ENCODE peak calls at places on chromosomes 11 and 22, in nine cellular contexts. One of them, this sample, is unnamed.

GRCh38 chr11:9153651-9154050 is 62.3 kb upstream of the SCUBE2 start:
- DNase-seq in HepG2: no peak
- DNase-seq in colonic mucosa: no peak
- DNase-seq in GM20000: no peak
- DNase-seq in IMR-90: no peak
- DNase-seq in epithelial cell of esophagus: no peak
- DNase-seq in WERI-Rb-1: no peak
- DNase-seq in neural crest cell: no peak
- DNase-seq in left lung: no peak
- DNase-seq in this sample: no peak

GRCh38 chr11:81840375-81840774 is 893.3 kb downstream of the FAM181B start:
- DNase-seq in HepG2: no peak
- DNase-seq in colonic mucosa: no peak
- DNase-seq in GM20000: no peak
- DNase-seq in IMR-90: no peak
- DNase-seq in epithelial cell of esophagus: no peak
- DNase-seq in WERI-Rb-1: no peak
- DNase-seq in neural crest cell: no peak
- DNase-seq in left lung: no peak
- DNase-seq in this sample: no peak

GRCh38 chr22:21694795-21695431 is 29.1 kb downstream of the PPIL2 start:
- DNase-seq in HepG2: no peak
- DNase-seq in colonic mucosa: no peak
- DNase-seq in GM20000: no peak
- DNase-seq in IMR-90: no peak
- DNase-seq in epithelial cell of esophagus: no peak
- DNase-seq in WERI-Rb-1: no peak
- DNase-seq in neural crest cell: no peak
- DNase-seq in left lung: peak; percentile 63
- DNase-seq in this sample: no peak

GRCh38 chr22:18056161-18056666 is 21.6 kb upstream of the PEX26 start:
- DNase-seq in HepG2: peak; percentile 77
- DNase-seq in colonic mucosa: no peak
- DNase-seq in GM20000: peak; percentile 67
- DNase-seq in IMR-90: peak; percentile 76
- DNase-seq in epithelial cell of esophagus: peak; percentile 70
- DNase-seq in WERI-Rb-1: no peak
- DNase-seq in neural crest cell: no peak
- DNase-seq in left lung: no peak
- DNase-seq in this sample: no peak

GRCh38 chr11:19868281-19868821 is 155.7 kb downstream of the NAV2 start:
- DNase-seq in HepG2: no peak
- DNase-seq in colonic mucosa: no peak
- DNase-seq in GM20000: no peak
- DNase-seq in IMR-90: peak; percentile 65
- DNase-seq in epithelial cell of esophagus: peak; percentile 70
- DNase-seq in WERI-Rb-1: no peak
- DNase-seq in neural crest cell: no peak
- DNase-seq in left lung: no peak
- DNase-seq in this sample: no peak

GRCh38 chr11:62132689-62133293 is 9.0 kb downstream of the INCENP start:
- DNase-seq in HepG2: no peak
- DNase-seq in colonic mucosa: no peak
- DNase-seq in GM20000: no peak
- DNase-seq in IMR-90: no peak
- DNase-seq in epithelial cell of esophagus: no peak
- DNase-seq in WERI-Rb-1: no peak
- DNase-seq in neural crest cell: no peak
- DNase-seq in left lung: no peak
- DNase-seq in this sample: no peak

GRCh38 chr11:60801194-60801593 is 16.1 kb downstream of the MS4A10 start:
- DNase-seq in HepG2: no peak
- DNase-seq in colonic mucosa: no peak
- DNase-seq in GM20000: no peak
- DNase-seq in IMR-90: no peak
- DNase-seq in epithelial cell of esophagus: no peak
- DNase-seq in WERI-Rb-1: no peak
- DNase-seq in neural crest cell: no peak
- DNase-seq in left lung: no peak
- DNase-seq in this sample: no peak

GRCh38 chr11:431921-432320 is 9.9 kb downstream of the ANO9 start:
- DNase-seq in HepG2: no peak
- DNase-seq in colonic mucosa: no peak
- DNase-seq in GM20000: no peak
- DNase-seq in IMR-90: no peak
- DNase-seq in epithelial cell of esophagus: no peak
- DNase-seq in WERI-Rb-1: no peak
- DNase-seq in neural crest cell: no peak
- DNase-seq in left lung: peak; percentile 54
- DNase-seq in this sample: no peak

GRCh38 chr11:19715373-19715772 is 2.7 kb downstream of the NAV2 start:
- DNase-seq in HepG2: no peak
- DNase-seq in colonic mucosa: no peak
- DNase-seq in GM20000: no peak
- DNase-seq in IMR-90: peak; percentile 98
- DNase-seq in epithelial cell of esophagus: peak; percentile 41
- DNase-seq in WERI-Rb-1: no peak
- DNase-seq in neural crest cell: no peak
- DNase-seq in left lung: no peak
- DNase-seq in this sample: no peak

GRCh38 chr22:49913446-49913845 is 4.8 kb downstream of the ALG12 start:
- DNase-seq in HepG2: no peak
- DNase-seq in colonic mucosa: no peak
- DNase-seq in GM20000: no peak
- DNase-seq in IMR-90: no peak
- DNase-seq in epithelial cell of esophagus: no peak
- DNase-seq in WERI-Rb-1: no peak
- DNase-seq in neural crest cell: no peak
- DNase-seq in left lung: no peak
- DNase-seq in this sample: no peak

GRCh38 chr11:7688238-7688826 is 15.0 kb upstream of the CYB5R2 start:
- DNase-seq in HepG2: peak; percentile 16
- DNase-seq in colonic mucosa: no peak
- DNase-seq in GM20000: peak; percentile 49
- DNase-seq in IMR-90: peak; percentile 31
- DNase-seq in epithelial cell of esophagus: peak; percentile 45
- DNase-seq in WERI-Rb-1: no peak
- DNase-seq in neural crest cell: no peak
- DNase-seq in left lung: no peak
- DNase-seq in this sample: no peak

GRCh38 chr11:120525285-120526085 is 13.9 kb downstream of the GRIK4 start:
- DNase-seq in HepG2: no peak
- DNase-seq in colonic mucosa: peak; percentile 56
- DNase-seq in GM20000: no peak
- DNase-seq in IMR-90: no peak
- DNase-seq in epithelial cell of esophagus: no peak
- DNase-seq in WERI-Rb-1: no peak
- DNase-seq in neural crest cell: no peak
- DNase-seq in left lung: peak; percentile 34
- DNase-seq in this sample: no peak

GRCh38 chr11:133961890-133962289 is 5.1 kb upstream of the IGSF9B start:
- DNase-seq in HepG2: no peak
- DNase-seq in colonic mucosa: no peak
- DNase-seq in GM20000: no peak
- DNase-seq in IMR-90: no peak
- DNase-seq in epithelial cell of esophagus: no peak
- DNase-seq in WERI-Rb-1: no peak
- DNase-seq in neural crest cell: no peak
- DNase-seq in left lung: no peak
- DNase-seq in this sample: no peak
- TF ChIP-seq CTCF in HepG2: no peak
- TF ChIP-seq CTCF in colonic mucosa: no peak
- TF ChIP-seq CTCF in GM20000: no peak
- TF ChIP-seq CTCF in IMR-90: no peak
- TF ChIP-seq CTCF in epithelial cell of esophagus: no peak
- TF ChIP-seq CTCF in WERI-Rb-1: no peak
- TF ChIP-seq CTCF in neural crest cell: no peak
- TF ChIP-seq CTCF in left lung: no peak
- TF ChIP-seq CTCF in this sample: no peak

GRCh38 chr11:58133329-58134076 is 8.2 kb upstream of the OR9I1 start:
- DNase-seq in HepG2: no peak
- DNase-seq in colonic mucosa: no peak
- DNase-seq in GM20000: no peak
- DNase-seq in IMR-90: no peak
- DNase-seq in epithelial cell of esophagus: peak; percentile 32
- DNase-seq in WERI-Rb-1: no peak
- DNase-seq in neural crest cell: no peak
- DNase-seq in left lung: no peak
- DNase-seq in this sample: no peak
- TF ChIP-seq CTCF in HepG2: peak; percentile 49
- TF ChIP-seq CTCF in colonic mucosa: no peak
- TF ChIP-seq CTCF in GM20000: no peak
- TF ChIP-seq CTCF in IMR-90: no peak
- TF ChIP-seq CTCF in epithelial cell of esophagus: no peak
- TF ChIP-seq CTCF in WERI-Rb-1: no peak
- TF ChIP-seq CTCF in neural crest cell: no peak
- TF ChIP-seq CTCF in left lung: no peak
- TF ChIP-seq CTCF in this sample: no peak

GRCh38 chr11:77370217-77370616 is 68.7 kb upstream of the GDPD4 start:
- DNase-seq in HepG2: no peak
- DNase-seq in colonic mucosa: no peak
- DNase-seq in GM20000: no peak
- DNase-seq in IMR-90: no peak
- DNase-seq in epithelial cell of esophagus: no peak
- DNase-seq in WERI-Rb-1: no peak
- DNase-seq in neural crest cell: no peak
- DNase-seq in left lung: no peak
- DNase-seq in this sample: no peak
- TF ChIP-seq CTCF in HepG2: no peak
- TF ChIP-seq CTCF in colonic mucosa: no peak
- TF ChIP-seq CTCF in GM20000: no peak
- TF ChIP-seq CTCF in IMR-90: no peak
- TF ChIP-seq CTCF in epithelial cell of esophagus: no peak
- TF ChIP-seq CTCF in WERI-Rb-1: no peak
- TF ChIP-seq CTCF in neural crest cell: no peak
- TF ChIP-seq CTCF in left lung: no peak
- TF ChIP-seq CTCF in this sample: no peak

GRCh38 chr11:21933095-21933494 is 259.8 kb upstream of the ANO5 start:
- DNase-seq in HepG2: no peak
- DNase-seq in colonic mucosa: no peak
- DNase-seq in GM20000: peak; percentile 6
- DNase-seq in IMR-90: no peak
- DNase-seq in epithelial cell of esophagus: peak; percentile 3
- DNase-seq in WERI-Rb-1: no peak
- DNase-seq in neural crest cell: no peak
- DNase-seq in left lung: no peak
- DNase-seq in this sample: no peak
- TF ChIP-seq CTCF in HepG2: no peak
- TF ChIP-seq CTCF in colonic mucosa: no peak
- TF ChIP-seq CTCF in GM20000: no peak
- TF ChIP-seq CTCF in IMR-90: no peak
- TF ChIP-seq CTCF in epithelial cell of esophagus: no peak
- TF ChIP-seq CTCF in WERI-Rb-1: peak; percentile 13
- TF ChIP-seq CTCF in neural crest cell: peak; percentile 74
- TF ChIP-seq CTCF in left lung: peak; percentile 26
- TF ChIP-seq CTCF in this sample: no peak

GRCh38 chr22:44254811-44255210 is 57.9 kb downstream of the SHISAL1 start:
- DNase-seq in HepG2: no peak
- DNase-seq in colonic mucosa: no peak
- DNase-seq in GM20000: no peak
- DNase-seq in IMR-90: no peak
- DNase-seq in epithelial cell of esophagus: no peak
- DNase-seq in WERI-Rb-1: no peak
- DNase-seq in neural crest cell: no peak
- DNase-seq in left lung: no peak
- DNase-seq in this sample: no peak
- TF ChIP-seq CTCF in HepG2: no peak
- TF ChIP-seq CTCF in colonic mucosa: no peak
- TF ChIP-seq CTCF in GM20000: no peak
- TF ChIP-seq CTCF in IMR-90: no peak
- TF ChIP-seq CTCF in epithelial cell of esophagus: no peak
- TF ChIP-seq CTCF in WERI-Rb-1: no peak
- TF ChIP-seq CTCF in neural crest cell: no peak
- TF ChIP-seq CTCF in left lung: no peak
- TF ChIP-seq CTCF in this sample: no peak

GRCh38 chr11:86230921-86231320 is 13.6 kb upstream of the EED start:
- DNase-seq in HepG2: no peak
- DNase-seq in colonic mucosa: no peak
- DNase-seq in GM20000: no peak
- DNase-seq in IMR-90: no peak
- DNase-seq in epithelial cell of esophagus: peak; percentile 56
- DNase-seq in WERI-Rb-1: no peak
- DNase-seq in neural crest cell: no peak
- DNase-seq in left lung: no peak
- DNase-seq in this sample: no peak
- TF ChIP-seq CTCF in HepG2: no peak
- TF ChIP-seq CTCF in colonic mucosa: no peak
- TF ChIP-seq CTCF in GM20000: no peak
- TF ChIP-seq CTCF in IMR-90: no peak
- TF ChIP-seq CTCF in epithelial cell of esophagus: no peak
- TF ChIP-seq CTCF in WERI-Rb-1: no peak
- TF ChIP-seq CTCF in neural crest cell: no peak
- TF ChIP-seq CTCF in left lung: no peak
- TF ChIP-seq CTCF in this sample: no peak

DNA sequence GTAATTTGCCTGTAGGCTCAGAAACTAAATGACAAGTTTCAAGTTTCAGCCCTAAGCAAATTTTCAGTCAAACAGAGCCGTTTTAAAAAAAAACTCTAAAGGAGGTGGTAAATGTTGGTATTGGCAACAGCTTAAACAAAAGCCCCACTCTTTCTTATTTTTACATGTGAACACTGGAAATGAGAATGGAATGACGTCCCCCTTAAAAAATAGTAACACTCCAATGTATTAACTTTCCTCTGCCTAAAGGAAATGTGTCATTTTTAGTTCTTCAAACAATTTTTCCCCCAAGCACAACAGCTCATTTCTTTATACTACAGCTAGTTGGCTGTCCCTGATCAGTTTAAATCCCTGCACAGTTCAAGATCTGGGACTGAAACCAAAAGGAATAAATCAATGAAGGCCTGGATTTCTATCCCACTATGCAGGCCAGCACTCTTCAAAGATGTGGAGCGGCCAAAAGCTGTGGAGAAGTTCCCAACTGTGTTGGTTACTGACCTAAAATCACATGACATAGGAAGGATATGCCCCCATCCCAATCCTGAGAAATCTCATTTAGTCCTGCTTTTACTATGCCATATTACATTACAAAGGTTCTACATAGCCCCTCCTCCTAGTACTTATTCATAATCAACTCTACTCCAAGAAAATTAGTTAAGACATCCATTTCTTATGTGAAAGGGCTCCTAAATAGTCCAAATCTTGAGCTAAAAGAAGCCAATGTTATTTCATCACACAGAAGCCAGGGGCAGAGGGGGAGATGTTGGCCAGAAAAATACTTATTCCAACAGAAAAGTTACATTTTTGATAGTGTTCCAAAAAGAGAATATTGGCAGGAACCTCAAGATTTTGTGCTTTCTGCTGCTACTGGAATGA is 95.9 kb downstream of the CADM1 start:
- DNase-seq in HepG2: no peak
- DNase-seq in colonic mucosa: no peak
- DNase-seq in GM20000: no peak
- DNase-seq in IMR-90: peak; percentile 44
- DNase-seq in epithelial cell of esophagus: no peak
- DNase-seq in WERI-Rb-1: no peak
- DNase-seq in neural crest cell: no peak
- DNase-seq in left lung: no peak
- DNase-seq in this sample: no peak
- TF ChIP-seq CTCF in HepG2: no peak
- TF ChIP-seq CTCF in colonic mucosa: no peak
- TF ChIP-seq CTCF in GM20000: no peak
- TF ChIP-seq CTCF in IMR-90: no peak
- TF ChIP-seq CTCF in epithelial cell of esophagus: no peak
- TF ChIP-seq CTCF in WERI-Rb-1: no peak
- TF ChIP-seq CTCF in neural crest cell: no peak
- TF ChIP-seq CTCF in left lung: no peak
- TF ChIP-seq CTCF in this sample: no peak

This sample was measured in GM13976.